ENCODE peak calls at places on chromosomes 6 and 20, in ten cellular contexts. P is stomach, D is GM12878, U is K562, X is HepG2, V is sigmoid colon, N is SK-N-SH, M is transverse colon, W is suprapubic skin, Z is H1. H is an unnamed sample.

GRCh38 chr6:157218371-157219198 is 104.7 kb downstream of the TMEM242 start:
- DNase-seq in P (no peak), D (no peak), U (no peak), X (no peak), V (no peak), N (no peak), M (no peak), W (no peak), Z (no peak), H (no peak)

GRCh38 chr6:113530769-113531168 is 326.4 kb upstream of the MARCKS start:
- DNase-seq in P (no peak), D (no peak), U (peak; percentile 4), X (peak; percentile 39), V (no peak), N (no peak), M (no peak), W (no peak), Z (no peak), H (no peak)

GRCh38 chr6:169098136-169098535 is 155.5 kb downstream of the THBS2 start:
- DNase-seq in P (no peak), D (no peak), U (no peak), X (no peak), V (no peak), N (no peak), M (no peak), W (no peak), Z (no peak), H (no peak)

GRCh38 chr6:13014551-13015378 is 298.2 kb downstream of the PHACTR1 start:
- DNase-seq in P (no peak), D (no peak), U (no peak), X (no peak), V (no peak), N (peak; percentile 78), M (no peak), W (no peak), Z (peak; percentile 66), H (no peak)

GRCh38 chr20:41204304-41205265 is 67.2 kb downstream of the PLCG1 start:
- DNase-seq in P (no peak), D (no peak), U (no peak), X (no peak), V (no peak), N (no peak), M (no peak), W (no peak), Z (no peak), H (no peak)

GRCh38 chr6:31776961-31777666 is at the start of gene VWA7:
- DNase-seq in P (peak; percentile 89), D (peak; percentile 70), U (peak; percentile 99), X (peak; percentile 85), V (no peak), N (peak; percentile 71), M (peak; percentile 87), W (no peak), Z (peak; percentile 63), H (no peak)

GRCh38 chr20:34820805-34821578 is 4.5 kb downstream of the NCOA6 start:
- DNase-seq in P (no peak), D (no peak), U (no peak), X (no peak), V (no peak), N (no peak), M (no peak), W (no peak), Z (no peak), H (peak; percentile 42)

GRCh38 chr6:128474481-128474880 is 45.9 kb downstream of the PTPRK start:
- DNase-seq in P (no peak), D (no peak), U (no peak), X (no peak), V (no peak), N (no peak), M (no peak), W (no peak), Z (no peak), H (no peak)

GRCh38 chr20:38109657-38110524 is 55.2 kb downstream of the TGM2 start:
- DNase-seq in P (no peak), D (no peak), U (no peak), X (peak; percentile 99), V (peak; percentile 91), N (no peak), M (peak; percentile 51), W (peak; percentile 85), Z (peak; percentile 7), H (peak; percentile 94)

GRCh38 chr20:37566590-37567330 is 39.1 kb upstream of the BLCAP start:
- DNase-seq in P (no peak), D (no peak), U (no peak), X (no peak), V (no peak), N (no peak), M (no peak), W (no peak), Z (no peak), H (peak; percentile 88)

GRCh38 chr20:60057123-60057865 is 99.1 kb downstream of the CDH26 start:
- DNase-seq in P (peak; percentile 52), D (peak; percentile 17), U (peak; percentile 68), X (peak; percentile 66), V (peak; percentile 60), N (peak; percentile 78), M (peak; percentile 52), W (no peak), Z (peak; percentile 80), H (no peak)

GRCh38 chr6:157944983-157945931 is 36.4 kb upstream of the SYNJ2 start:
- DNase-seq in P (no peak), D (no peak), U (no peak), X (no peak), V (no peak), N (no peak), M (no peak), W (no peak), Z (no peak), H (peak; percentile 60)

GRCh38 chr6:100823041-100823440 is 58.1 kb downstream of the ASCC3 start:
- DNase-seq in P (no peak), D (no peak), U (no peak), X (no peak), V (no peak), N (no peak), M (no peak), W (no peak), Z (no peak), H (no peak)

GRCh38 chr20:33209789-33210188 is 7.4 kb upstream of the BPIFA3 start:
- DNase-seq in P (peak; percentile 78), D (no peak), U (peak; percentile 73), X (peak; percentile 74), V (no peak), N (no peak), M (peak; percentile 56), W (peak; percentile 57), Z (peak; percentile 89), H (no peak)

GRCh38 chr6:25868784-25869183 is 5.3 kb downstream of the SLC17A3 start:
- DNase-seq in P (no peak), D (no peak), U (no peak), X (no peak), V (no peak), N (no peak), M (no peak), W (no peak), Z (no peak), H (no peak)

GRCh38 chr20:23226612-23227265 is 123.9 kb upstream of the NXT1 start:
- DNase-seq in P (no peak), D (no peak), U (no peak), X (no peak), V (no peak), N (no peak), M (no peak), W (no peak), Z (peak; percentile 38), H (peak; percentile 57)
- H3K27ac ChIP-seq in P (peak overlapping the region; percentile 38), D (no peak overlapping the region), U (no peak overlapping the region), X (no peak overlapping the region), V (no peak overlapping the region), N (no peak overlapping the region), M (peak overlapping the region; percentile 53), W (no peak overlapping the region), Z (no peak overlapping the region), H (no peak overlapping the region)

DNA sequence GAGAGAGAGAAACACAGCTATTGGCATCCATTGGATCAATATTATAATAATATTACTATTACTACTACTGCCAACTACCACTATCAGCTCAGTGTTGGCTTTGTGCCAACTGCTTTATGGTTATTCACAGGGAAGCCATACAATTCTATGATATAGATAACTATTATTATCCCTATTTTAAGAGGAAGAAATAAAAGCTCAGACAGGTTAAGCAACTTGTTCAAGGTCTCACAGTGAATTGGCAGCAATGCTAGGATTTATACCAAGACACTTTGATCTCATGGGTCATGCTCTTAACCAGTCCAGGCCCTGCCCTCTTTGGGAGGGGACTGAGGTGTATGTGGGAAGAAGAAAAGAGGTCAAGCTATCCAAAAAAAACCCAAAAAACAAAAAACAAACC is 82.0 kb upstream of the TRAF3IP2 start:
- DNase-seq in P (no peak), D (no peak), U (no peak), X (no peak), V (no peak), N (no peak), M (peak; percentile 34), W (no peak), Z (no peak), H (no peak)
- TF ChIP-seq POLR2AphosphoS5 in P (no peak), D (no peak), U (no peak), X (no peak), V (no peak), N (no peak), M (no peak), W (no peak), Z (no peak), H (no peak)

GRCh38 chr6:47047097-47047478 is 5.0 kb upstream of the ADGRF1 start:
- DNase-seq in P (no peak), D (no peak), U (no peak), X (no peak), V (no peak), N (no peak), M (no peak), W (no peak), Z (no peak), H (no peak)
- TF ChIP-seq EP300 in P (no peak), D (no peak), U (no peak), X (no peak), V (no peak), N (no peak), M (no peak), W (no peak), Z (no peak), H (no peak)

GRCh38 chr6:3405679-3406078 is 51.2 kb downstream of the SLC22A23 start:
- DNase-seq in P (no peak), D (no peak), U (no peak), X (peak; percentile 51), V (peak; percentile 42), N (no peak), M (no peak), W (no peak), Z (no peak), H (no peak)

GRCh38 chr6:3406362-3406809 is 50.5 kb downstream of the SLC22A23 start:
- DNase-seq in P (no peak), D (no peak), U (no peak), X (no peak), V (peak; percentile 53), N (no peak), M (no peak), W (no peak), Z (no peak), H (no peak)

GRCh38 chr6:3405182-3405518 is 51.7 kb downstream of the SLC22A23 start:
- DNase-seq in P (no peak), D (no peak), U (no peak), X (no peak), V (peak; percentile 30), N (no peak), M (no peak), W (no peak), Z (no peak), H (no peak)

GRCh38 chr6:3402310-3403243 is 54.3 kb downstream of the SLC22A23 start:
- DNase-seq in P (no peak), D (no peak), U (no peak), X (no peak), V (peak; percentile 50), N (no peak), M (peak; percentile 55), W (no peak), Z (no peak), H (no peak)

GRCh38 chr6:3403244-3404154 is 53.4 kb downstream of the SLC22A23 start:
- DNase-seq in P (peak; percentile 82), D (no peak), U (no peak), X (peak; percentile 99), V (peak; percentile 58), N (no peak), M (peak; percentile 83), W (no peak), Z (no peak), H (no peak)
- H3K27ac ChIP-seq in P (peak overlapping the region; percentile 13), D (no peak overlapping the region), U (no peak overlapping the region), X (peak overlapping the region; percentile 84), V (no peak overlapping the region), N (no peak overlapping the region), M (peak overlapping the region; percentile 73), W (peak overlapping the region; percentile 53), Z (no peak overlapping the region), H (no peak overlapping the region)